ENCODE peak calls at places on chromosomes 6 and 20, in nine cellular contexts. J, W, G, L, Y, U, E, N and V are unnamed samples.

GRCh38 chr6:156820089-156820798 is 43.1 kb downstream of the ARID1B start:
- DNase-seq in J (no peak), W (no peak), G (no peak), L (no peak), Y (no peak), U (no peak), E (no peak), N (no peak), V (no peak)

GRCh38 chr20:18466574-18466893 is 296 bp downstream of the DZANK1 start:
- DNase-seq in J (no peak), W (no peak), G (no peak), L (no peak), Y (no peak), U (no peak), E (no peak), N (no peak), V (no peak)

GRCh38 chr6:168815229-168815628 is 374.2 kb downstream of the SMOC2 start:
- DNase-seq in J (no peak), W (no peak), G (no peak), L (no peak), Y (no peak), U (no peak), E (no peak), N (no peak), V (no peak)

GRCh38 chr6:113693866-113694265 is 163.3 kb upstream of the MARCKS start:
- DNase-seq in J (no peak), W (no peak), G (no peak), L (no peak), Y (no peak), U (no peak), E (no peak), N (no peak), V (peak; percentile 33)

GRCh38 chr6:89430563-89430962 is 2.4 kb upstream of the ANKRD6 start:
- DNase-seq in J (peak; percentile 50), W (no peak), G (no peak), L (no peak), Y (no peak), U (no peak), E (no peak), N (no peak), V (peak; percentile 49)

GRCh38 chr6:116513224-116513875 is 1.9 kb downstream of the CALHM5 start:
- DNase-seq in J (no peak), W (no peak), G (no peak), L (no peak), Y (no peak), U (no peak), E (no peak), N (no peak), V (no peak)

GRCh38 chr20:13207016-13207415 is 14.1 kb upstream of the ISM1 start:
- DNase-seq in J (no peak), W (no peak), G (no peak), L (no peak), Y (no peak), U (no peak), E (no peak), N (no peak), V (no peak)

GRCh38 chr6:40077315-40077714 is 143.1 kb upstream of the MOCS1 start:
- DNase-seq in J (no peak), W (no peak), G (no peak), L (no peak), Y (no peak), U (no peak), E (no peak), N (no peak), V (no peak)

GRCh38 chr20:12594410-12595130 is 414.2 kb upstream of the SPTLC3 start:
- DNase-seq in J (no peak), W (no peak), G (no peak), L (peak; percentile 31), Y (no peak), U (no peak), E (peak; percentile 19), N (no peak), V (no peak)

GRCh38 chr6:17389274-17389847 is 4.0 kb upstream of the CAP2 start:
- DNase-seq in J (no peak), W (no peak), G (no peak), L (no peak), Y (no peak), U (no peak), E (peak; percentile 55), N (no peak), V (peak; percentile 9)

GRCh38 chr20:59718681-59719080 is 114.3 kb downstream of the PHACTR3 start:
- DNase-seq in J (no peak), W (no peak), G (no peak), L (no peak), Y (no peak), U (no peak), E (no peak), N (no peak), V (no peak)

GRCh38 chr6:117546674-117547073 is 55.6 kb downstream of the GOPC start:
- DNase-seq in J (no peak), W (no peak), G (no peak), L (no peak), Y (no peak), U (no peak), E (no peak), N (no peak), V (no peak)

GRCh38 chr6:117549606-117550005 is 52.7 kb downstream of the GOPC start:
- DNase-seq in J (no peak), W (no peak), G (no peak), L (no peak), Y (no peak), U (no peak), E (no peak), N (no peak), V (no peak)

GRCh38 chr6:117550078-117550600 is 52.2 kb downstream of the GOPC start:
- DNase-seq in J (no peak), W (no peak), G (no peak), L (no peak), Y (no peak), U (no peak), E (no peak), N (no peak), V (no peak)

GRCh38 chr6:117548797-117549301 is 53.5 kb downstream of the GOPC start:
- DNase-seq in J (no peak), W (peak; percentile 87), G (peak; percentile 17), L (no peak), Y (no peak), U (no peak), E (peak; percentile 87), N (no peak), V (peak; percentile 71)

DNA sequence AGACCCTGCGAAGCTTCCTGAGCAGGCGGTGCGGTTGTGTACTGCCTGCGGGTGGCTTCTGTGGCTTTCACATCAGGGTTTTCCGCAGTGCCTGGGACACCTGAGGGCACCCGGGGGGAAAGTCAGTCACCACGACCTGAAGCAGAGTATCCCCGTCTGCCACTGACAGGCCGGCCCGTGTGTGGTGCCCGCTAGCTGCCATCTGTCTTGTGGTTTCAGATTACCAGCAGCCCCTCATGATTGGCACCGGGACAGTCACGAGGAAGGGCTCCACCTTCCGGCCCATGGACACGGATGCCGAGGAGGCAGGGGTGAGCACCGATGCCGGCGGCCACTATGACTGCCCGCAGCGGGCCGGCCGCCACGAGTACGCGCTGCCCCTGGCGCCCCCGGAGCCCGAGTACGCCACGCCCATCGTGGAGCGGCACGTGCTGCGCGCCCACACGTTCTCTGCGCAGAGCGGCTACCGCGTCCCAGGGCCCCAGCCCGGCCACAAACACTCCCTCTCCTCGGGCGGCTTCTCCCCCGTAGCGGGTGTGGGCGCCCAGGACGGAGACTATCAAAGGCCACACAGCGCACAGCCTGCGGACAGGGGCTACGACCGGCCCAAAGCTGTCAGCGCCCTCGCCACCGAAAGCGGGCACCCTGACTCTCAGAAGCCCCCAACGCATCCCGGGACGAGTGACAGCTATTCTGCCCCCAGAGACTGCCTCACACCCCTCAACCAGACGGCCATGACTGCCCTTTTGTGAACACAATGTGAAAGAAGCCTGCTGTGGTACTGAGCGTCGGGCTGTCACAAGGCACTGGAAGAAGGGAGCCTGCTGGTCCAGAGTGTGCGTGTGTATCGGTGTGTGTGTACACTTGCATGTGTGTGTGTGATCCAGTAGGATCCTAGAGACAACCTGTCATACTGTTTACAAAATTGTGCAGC is 54.4 kb downstream of the GOPC start:
- DNase-seq in J (peak; percentile 81), W (peak; percentile 64), G (peak; percentile 12), L (no peak), Y (peak; percentile 21), U (peak; percentile 65), E (peak; percentile 62), N (no peak), V (no peak)
- H3K4me3 ChIP-seq in J (peak overlapping the region; percentile 17), W (peak overlapping the region; percentile 8), G (peak overlapping the region; percentile 69), L (no peak overlapping the region), Y (peak overlapping the region; percentile 44), U (peak overlapping the region; percentile 67), E (peak overlapping the region; percentile 63), N (peak overlapping the region; percentile 24), V (peak overlapping the region; percentile 13)

GRCh38 chr20:15699431-15700146 is 873.7 kb downstream of the KIF16B start:
- DNase-seq in J (no peak), W (no peak), G (no peak), L (peak; percentile 76), Y (no peak), U (no peak), E (no peak), N (no peak), V (no peak)
- TF ChIP-seq CTCF in J (peak; percentile 24), W (no peak), G (no peak), L (peak; percentile 58), Y (no peak), U (no peak), E (no peak), N (peak; percentile 41), V (no peak)

DNA sequence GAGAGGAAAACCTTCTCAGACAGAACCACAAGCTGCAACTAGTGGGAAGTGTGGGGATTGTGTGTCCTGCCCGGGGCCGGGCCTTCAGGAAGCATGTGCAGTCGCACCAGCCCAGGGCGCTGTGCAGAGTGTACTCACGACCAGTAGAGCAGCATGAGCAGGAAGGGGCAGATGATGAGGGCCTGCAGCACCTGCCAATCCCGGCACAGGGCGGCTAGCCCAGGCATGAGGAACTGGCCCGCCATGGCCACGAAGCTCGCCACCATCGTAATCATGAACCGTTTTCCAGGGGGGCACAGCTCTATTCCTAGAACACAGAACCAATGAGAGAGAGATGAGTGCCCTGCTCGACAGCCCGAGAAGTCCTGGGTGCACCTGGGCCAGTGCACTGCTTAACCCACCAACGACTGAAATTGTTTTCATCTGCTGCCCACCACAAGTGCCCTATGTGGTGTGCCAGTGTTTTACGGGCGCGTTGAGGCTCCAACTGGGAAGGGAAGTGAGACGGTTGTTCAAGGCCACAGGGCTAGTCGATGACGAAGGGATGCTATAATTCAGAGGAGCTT is 65.0 kb downstream of the PSMG4 start:
- DNase-seq in J (no peak), W (no peak), G (no peak), L (no peak), Y (no peak), U (no peak), E (no peak), N (no peak), V (no peak)
- H3K4me3 ChIP-seq in J (no peak overlapping the region), W (no peak overlapping the region), G (no peak overlapping the region), L (no peak overlapping the region), Y (no peak overlapping the region), U (no peak overlapping the region), E (no peak overlapping the region), N (no peak overlapping the region), V (no peak overlapping the region)

GRCh38 chr6:99521557-99522286 is 6.5 kb upstream of the USP45 start:
- DNase-seq in J (no peak), W (no peak), G (no peak), L (no peak), Y (no peak), U (no peak), E (peak; percentile 86), N (no peak), V (peak; percentile 76)
- TF ChIP-seq CTCF in J (no peak), W (no peak), G (no peak), L (no peak), Y (no peak), U (no peak), E (no peak), N (no peak), V (no peak)

GRCh38 chr6:41492261-41492891 is 53.8 kb upstream of the FOXP4 start:
- DNase-seq in J (peak; percentile 99), W (no peak), G (no peak), L (no peak), Y (no peak), U (no peak), E (no peak), N (no peak), V (no peak)
- H3K4me3 ChIP-seq in J (no peak overlapping the region), W (no peak overlapping the region), G (no peak overlapping the region), L (no peak overlapping the region), Y (no peak overlapping the region), U (no peak overlapping the region), E (no peak overlapping the region), N (no peak overlapping the region), V (no peak overlapping the region)